ENCODE peak calls at places on chromosomes 13 and 19, in nine cellular contexts. G is H54; S is stimulated activated CD8-positive, alpha-beta memory T cell treated with anti-CD3 and anti-CD28 coated beads, Interleukin-2, amount 100 ng/mL, for 1 hour; B is NCI-H2029; D is NCI-H748 treated with DMSO at 0.1 percent for 48 hours; Q is hepatic stellate cell; U is NCI-H774; F is adipocyte; J is Kasumi-1. A is an unnamed sample.

GRCh38 chr13:32010137-32010536 is 21.4 kb upstream of the FRY start:
- DNase-seq in G (no peak), S (no peak), B (no peak), D (no peak), Q (peak; percentile 24), U (no peak), F (peak; percentile 50), J (no peak), A (no peak)

GRCh38 chr19:53912653-53913052 is 3.6 kb downstream of the CACNG7 start:
- DNase-seq in G (peak; percentile 70), S (no peak), B (no peak), D (no peak), Q (no peak), U (no peak), F (no peak), J (no peak), A (no peak)

GRCh38 chr19:50720181-50720920 is 749 bp upstream of the SHANK1 start:
- DNase-seq in G (no peak), S (no peak), B (no peak), D (no peak), Q (no peak), U (no peak), F (no peak), J (no peak), A (no peak)

GRCh38 chr19:52695996-52696395 is 38.8 kb downstream of the ZNF611 start:
- DNase-seq in G (no peak), S (no peak), B (no peak), D (no peak), Q (peak; percentile 6), U (no peak), F (no peak), J (no peak), A (no peak)

GRCh38 chr19:12913871-12914690 is 5.0 kb downstream of the SYCE2 start:
- DNase-seq in G (no peak), S (no peak), B (peak; percentile 82), D (no peak), Q (no peak), U (no peak), F (no peak), J (peak; percentile 98), A (no peak)

GRCh38 chr19:41811036-41811435 is 14.6 kb downstream of the CEACAM3 start:
- DNase-seq in G (no peak), S (no peak), B (no peak), D (no peak), Q (no peak), U (no peak), F (no peak), J (peak; percentile 76), A (no peak)

GRCh38 chr19:46221981-46222610 is 7.4 kb upstream of the IGFL1 start:
- DNase-seq in G (peak; percentile 70), S (no peak), B (no peak), D (no peak), Q (peak; percentile 65), U (no peak), F (peak; percentile 67), J (no peak), A (no peak)

GRCh38 chr13:35789335-35790166 is 313.1 kb upstream of the MAB21L1 start:
- DNase-seq in G (no peak), S (no peak), B (peak; percentile 0), D (peak; percentile 28), Q (no peak), U (no peak), F (peak; percentile 77), J (peak; percentile 39), A (no peak)

GRCh38 chr19:28641395-28641794 is 571.6 kb downstream of the UQCRFS1 start:
- DNase-seq in G (no peak), S (no peak), B (no peak), D (no peak), Q (no peak), U (no peak), F (no peak), J (no peak), A (no peak)

GRCh38 chr13:111482126-111482525 is 161.7 kb downstream of the TEX29 start:
- DNase-seq in G (no peak), S (no peak), B (no peak), D (no peak), Q (no peak), U (no peak), F (no peak), J (no peak), A (no peak)

GRCh38 chr13:87089391-87089790 is 581.8 kb upstream of the SLITRK5 start:
- DNase-seq in G (peak; percentile 30), S (no peak), B (no peak), D (no peak), Q (no peak), U (no peak), F (no peak), J (no peak), A (no peak)

GRCh38 chr13:109479991-109480696 is 306.2 kb downstream of the IRS2 start:
- DNase-seq in G (no peak), S (no peak), B (peak; percentile 55), D (no peak), Q (no peak), U (no peak), F (peak; percentile 81), J (no peak), A (no peak)

GRCh38 chr19:42092350-42092749 is 16.4 kb downstream of the ZNF574 start:
- DNase-seq in G (peak; percentile 68), S (no peak), B (peak; percentile 76), D (no peak), Q (no peak), U (peak; percentile 44), F (no peak), J (peak; percentile 67), A (no peak)

GRCh38 chr13:112679932-112680677 is 9.7 kb upstream of the ATP11A start:
- DNase-seq in G (no peak), S (no peak), B (no peak), D (no peak), Q (no peak), U (no peak), F (no peak), J (no peak), A (no peak)

GRCh38 chr19:7751157-7751783 is 3.9 kb upstream of the CD209 start:
- DNase-seq in G (no peak), S (no peak), B (no peak), D (no peak), Q (no peak), U (no peak), F (no peak), J (no peak), A (no peak)

GRCh38 chr13:114130708-114131580 is 1.5 kb downstream of the RASA3 start:
- DNase-seq in G (peak; percentile 93), S (no peak), B (peak; percentile 51), D (peak; percentile 27), Q (peak; percentile 98), U (no peak), F (peak; percentile 76), J (peak; percentile 95), A (peak; percentile 55)

GRCh38 chr19:18771328-18772242 is 19.5 kb downstream of the COMP start:
- DNase-seq in G (no peak), S (no peak), B (no peak), D (no peak), Q (no peak), U (no peak), F (no peak), J (peak; percentile 35), A (no peak)

GRCh38 chr13:27792393-27793218 is at the start of gene GSX1:
- DNase-seq in G (no peak), S (peak; percentile 4), B (no peak), D (peak; percentile 69), Q (peak; percentile 36), U (no peak), F (peak; percentile 64), J (no peak), A (peak; percentile 3)

GRCh38 chr13:49858183-49858856 is 65.8 kb upstream of the KPNA3 start:
- DNase-seq in G (no peak), S (no peak), B (no peak), D (no peak), Q (peak; percentile 78), U (no peak), F (peak; percentile 93), J (no peak), A (no peak)

GRCh38 chr19:755063-755462 is 4.2 kb downstream of the MISP start:
- DNase-seq in G (no peak), S (no peak), B (no peak), D (no peak), Q (no peak), U (no peak), F (no peak), J (no peak), A (no peak)

GRCh38 chr19:50205681-50206138 is 2.3 kb downstream of the MYH14 start:
- DNase-seq in G (no peak), S (no peak), B (peak; percentile 84), D (peak; percentile 53), Q (no peak), U (peak; percentile 64), F (no peak), J (no peak), A (no peak)

GRCh38 chr13:71368301-71368700 is 498.7 kb downstream of the DACH1 start:
- DNase-seq in G (no peak), S (no peak), B (no peak), D (no peak), Q (no peak), U (no peak), F (no peak), J (no peak), A (no peak)

GRCh38 chr19:3506384-3507340 is 551 bp downstream of the FZR1 start:
- DNase-seq in G (peak; percentile 45), S (no peak), B (no peak), D (no peak), Q (peak; percentile 59), U (no peak), F (peak; percentile 60), J (peak; percentile 2), A (peak; percentile 57)

GRCh38 chr19:44990459-44990858 is 10.8 kb upstream of the RELB start:
- DNase-seq in G (no peak), S (no peak), B (no peak), D (no peak), Q (no peak), U (no peak), F (no peak), J (no peak), A (no peak)